ENCODE peak calls at places on chromosomes 1 and 21, in nine cellular contexts. Q is aorta; X is CD8-positive, alpha-beta T cell; K is right lobe of liver; E is heart right ventricle; M is sigmoid colon; L is colonic mucosa; V is mammary epithelial cell; A is tibial artery. W is an unnamed sample.

GRCh38 chr1:115530407-115530806 is 111.4 kb upstream of the VANGL1 start:
- DNase-seq in Q (no peak), X (no peak), K (no peak), E (no peak), M (no peak), L (no peak), V (no peak), A (no peak), W (no peak)

GRCh38 chr1:205360891-205361290 is 4.2 kb upstream of the KLHDC8A start:
- DNase-seq in Q (no peak), X (no peak), K (no peak), E (no peak), M (no peak), L (no peak), V (no peak), A (no peak), W (no peak)

GRCh38 chr21:31348188-31348587 is 4.1 kb upstream of the TIAM1 start:
- DNase-seq in Q (no peak), X (no peak), K (no peak), E (no peak), M (no peak), L (no peak), V (no peak), A (no peak), W (no peak)

GRCh38 chr1:158146739-158147138 is 34.0 kb upstream of the CD1D start:
- DNase-seq in Q (no peak), X (no peak), K (no peak), E (no peak), M (no peak), L (no peak), V (peak; percentile 90), A (no peak), W (no peak)

GRCh38 chr1:235632538-235633219 is 16.9 kb downstream of the GNG4 start:
- DNase-seq in Q (no peak), X (no peak), K (no peak), E (no peak), M (peak; percentile 2), L (no peak), V (peak; percentile 26), A (peak; percentile 2), W (no peak)

GRCh38 chr1:224498574-224499170 is 64.1 kb upstream of the WDR26 start:
- DNase-seq in Q (peak; percentile 64), X (no peak), K (no peak), E (peak; percentile 15), M (no peak), L (no peak), V (peak; percentile 88), A (no peak), W (peak; percentile 36)

GRCh38 chr1:110211503-110212164 is 1.5 kb downstream of the KCNC4 start:
- DNase-seq in Q (no peak), X (no peak), K (no peak), E (no peak), M (no peak), L (no peak), V (peak; percentile 16), A (no peak), W (no peak)

GRCh38 chr1:31689821-31690220 is 14.0 kb downstream of the COL16A1 start:
- DNase-seq in Q (no peak), X (no peak), K (no peak), E (no peak), M (no peak), L (no peak), V (peak; percentile 95), A (no peak), W (no peak)

GRCh38 chr1:65001238-65001792 is 35.0 kb upstream of the JAK1 start:
- DNase-seq in Q (peak; percentile 91), X (peak; percentile 56), K (peak; percentile 83), E (peak; percentile 82), M (peak; percentile 87), L (peak; percentile 63), V (no peak), A (peak; percentile 86), W (peak; percentile 41)

GRCh38 chr1:65002156-65002507 is 35.8 kb upstream of the JAK1 start:
- DNase-seq in Q (no peak), X (no peak), K (no peak), E (no peak), M (no peak), L (no peak), V (no peak), A (peak; percentile 70), W (no peak)

GRCh38 chr1:65006806-65007205 is 40.5 kb upstream of the JAK1 start:
- DNase-seq in Q (no peak), X (no peak), K (no peak), E (no peak), M (no peak), L (no peak), V (no peak), A (no peak), W (no peak)

GRCh38 chr1:65002508-65003315 is 36.4 kb upstream of the JAK1 start:
- DNase-seq in Q (peak; percentile 94), X (peak; percentile 51), K (peak; percentile 87), E (peak; percentile 81), M (peak; percentile 98), L (peak; percentile 71), V (peak; percentile 89), A (peak; percentile 98), W (peak; percentile 84)

DNA sequence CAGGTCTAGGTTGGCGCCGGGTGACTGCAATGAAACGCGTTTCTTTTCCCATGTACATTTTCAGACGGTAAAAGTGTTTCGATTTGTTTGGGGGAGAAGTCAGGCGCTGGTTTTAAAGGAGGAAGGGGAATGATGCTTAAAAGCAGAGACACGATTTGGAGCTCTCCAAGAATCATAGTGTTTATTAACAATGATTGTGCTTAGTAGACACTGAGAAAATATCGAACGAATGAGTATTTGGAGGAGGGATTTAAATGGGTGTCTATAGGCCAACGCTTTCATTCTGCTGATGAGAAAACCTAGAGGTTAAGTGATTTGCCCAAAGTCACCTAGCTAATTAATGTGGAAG is 36.9 kb upstream of the JAK1 start:
- DNase-seq in Q (no peak), X (no peak), K (no peak), E (no peak), M (no peak), L (no peak), V (no peak), A (no peak), W (no peak)
- H3K27ac ChIP-seq in Q (peak overlapping the region; percentile 75), X (peak overlapping the region; percentile 61), K (peak overlapping the region; percentile 94), E (peak overlapping the region; percentile 91), M (peak overlapping the region; percentile 93), L (peak overlapping the region; percentile 64), V (peak overlapping the region; percentile 94), A (peak overlapping the region; percentile 98), W (peak overlapping the region; percentile 94)

GRCh38 chr1:200307755-200308066 is 102.1 kb downstream of the ZNF281 start:
- DNase-seq in Q (no peak), X (no peak), K (no peak), E (no peak), M (no peak), L (no peak), V (no peak), A (no peak), W (no peak)

GRCh38 chr1:200310824-200311223 is 99.0 kb downstream of the ZNF281 start:
- DNase-seq in Q (no peak), X (no peak), K (no peak), E (no peak), M (no peak), L (no peak), V (no peak), A (no peak), W (no peak)

GRCh38 chr1:200306954-200307754 is 102.7 kb downstream of the ZNF281 start:
- DNase-seq in Q (no peak), X (no peak), K (no peak), E (no peak), M (no peak), L (no peak), V (no peak), A (no peak), W (peak; percentile 40)

GRCh38 chr1:200314085-200314750 is 95.6 kb downstream of the ZNF281 start:
- DNase-seq in Q (no peak), X (no peak), K (no peak), E (no peak), M (no peak), L (no peak), V (no peak), A (no peak), W (no peak)

GRCh38 chr1:200311256-200311655 is 98.6 kb downstream of the ZNF281 start:
- DNase-seq in Q (no peak), X (no peak), K (no peak), E (no peak), M (no peak), L (no peak), V (no peak), A (no peak), W (no peak)
- H3K4me1 ChIP-seq in Q (no peaks in the 10 kb centered on the region), X (peaks cover 6% of the 10 kb centered on the region), K (peaks cover 16% of the 10 kb centered on the region), E (no peaks in the 10 kb centered on the region), M (no peaks in the 10 kb centered on the region), L (no peaks in the 10 kb centered on the region), V (peaks cover 6% of the 10 kb centered on the region), A (no peaks in the 10 kb centered on the region), W (no peaks in the 10 kb centered on the region)

DNA sequence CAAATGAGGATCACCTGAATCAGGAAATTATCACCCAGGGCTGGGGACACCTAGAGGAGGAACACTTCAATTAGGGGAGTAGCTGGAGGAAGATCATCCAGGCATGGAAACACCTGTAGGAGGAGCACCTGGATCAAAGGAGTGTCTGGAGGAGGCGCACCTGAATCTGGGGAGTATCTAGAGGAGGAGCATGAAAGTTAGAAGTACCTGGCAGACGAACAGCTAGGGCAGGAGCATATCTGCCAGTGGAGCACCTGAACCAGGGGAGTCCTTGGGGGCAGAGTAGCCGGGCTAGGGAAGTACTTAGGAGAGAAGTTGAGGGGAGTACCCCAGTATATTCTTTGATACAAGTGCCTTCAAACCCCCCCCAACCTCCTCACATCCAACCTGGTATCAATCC is 1.3 kb downstream of the C1orf210 start:
- DNase-seq in Q (peak; percentile 15), X (no peak), K (peak; percentile 22), E (no peak), M (peak; percentile 42), L (no peak), V (no peak), A (peak; percentile 24), W (no peak)
- H3K27ac ChIP-seq in Q (no peak overlapping the region), X (no peak overlapping the region), K (no peak overlapping the region), E (no peak overlapping the region), M (no peak overlapping the region), L (peak overlapping the region; percentile 85), V (no peak overlapping the region), A (no peak overlapping the region), W (peak overlapping the region; percentile 88)

GRCh38 chr1:159831696-159832225 is 5.1 kb downstream of the SLAMF8 start:
- DNase-seq in Q (no peak), X (no peak), K (no peak), E (no peak), M (no peak), L (no peak), V (no peak), A (no peak), W (no peak)

GRCh38 chr1:159830737-159831136 is 4.1 kb downstream of the SLAMF8 start:
- DNase-seq in Q (no peak), X (no peak), K (no peak), E (no peak), M (no peak), L (no peak), V (no peak), A (no peak), W (no peak)

GRCh38 chr1:159828176-159828575 is 1.5 kb downstream of the SLAMF8 start:
- DNase-seq in Q (no peak), X (no peak), K (no peak), E (no peak), M (no peak), L (no peak), V (no peak), A (no peak), W (no peak)

GRCh38 chr1:159828916-159829634 is 2.4 kb downstream of the SLAMF8 start:
- DNase-seq in Q (peak; percentile 81), X (no peak), K (peak; percentile 71), E (peak; percentile 50), M (no peak), L (peak; percentile 40), V (no peak), A (peak; percentile 75), W (peak; percentile 42)

DNA sequence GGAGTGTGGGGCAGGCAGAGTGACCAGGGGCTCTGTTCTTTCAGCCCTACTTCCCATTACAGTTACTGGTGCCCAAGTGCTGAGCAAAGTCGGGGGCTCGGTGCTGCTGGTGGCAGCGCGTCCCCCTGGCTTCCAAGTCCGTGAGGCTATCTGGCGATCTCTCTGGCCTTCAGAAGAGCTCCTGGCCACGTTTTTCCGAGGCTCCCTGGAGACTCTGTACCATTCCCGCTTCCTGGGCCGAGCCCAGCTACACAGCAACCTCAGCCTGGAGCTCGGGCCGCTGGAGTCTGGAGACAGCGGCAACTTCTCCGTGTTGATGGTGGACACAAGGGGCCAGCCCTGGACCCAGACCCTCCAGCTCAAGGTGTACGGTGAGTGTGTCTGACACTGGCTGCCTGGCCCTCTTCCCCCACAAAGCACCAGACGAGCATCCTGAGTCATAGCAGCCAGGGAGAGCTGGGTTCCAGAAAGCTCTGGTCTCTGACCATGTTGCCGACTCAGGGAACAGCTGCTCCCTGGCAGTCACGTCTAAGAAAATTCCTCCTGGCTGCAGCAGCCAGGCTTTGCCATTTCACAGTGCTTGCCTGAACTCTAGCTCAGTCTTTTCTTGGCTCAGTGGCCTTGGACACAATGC is 3.3 kb downstream of the SLAMF8 start:
- DNase-seq in Q (no peak), X (no peak), K (no peak), E (no peak), M (no peak), L (no peak), V (no peak), A (no peak), W (no peak)
- H3K4me1 ChIP-seq in Q (no peaks in the 10 kb centered on the region), X (peaks cover 42% of the 10 kb centered on the region), K (no peaks in the 10 kb centered on the region), E (no peaks in the 10 kb centered on the region), M (peaks cover 6% of the 10 kb centered on the region), L (no peaks in the 10 kb centered on the region), V (no peaks in the 10 kb centered on the region), A (no peaks in the 10 kb centered on the region), W (no peaks in the 10 kb centered on the region)

W was measured in body of pancreas.